ENCODE peak calls at places on chromosomes 1 and 21, in eight cellular contexts. J, V, Y, N, R, H, L and O are unnamed samples.

GRCh38 chr1:204031098-204031710 is 41.7 kb upstream of the SOX13 start:
- DNase-seq in V (no peak), H (peak), N (no peak), R (no peak), Y (no peak), J (no peak), L (no peak), O (no peak)

GRCh38 chr1:231929311-231929710 is 302.7 kb downstream of the DISC1 start:
- DNase-seq in V (peak), J (peak), N (peak), H (peak), R (no peak), L (peak), Y (no peak), O (peak)

GRCh38 chr21:45012661-45013270 is 61.6 kb upstream of the ADARB1 start:
- DNase-seq in R (peak), V (no peak), H (no peak), Y (no peak), J (no peak), N (no peak), L (peak), O (no peak)

GRCh38 chr1:153985341-153985912 is 712 bp downstream of the RAB13 start:
- DNase-seq in R (no peak), N (peak), L (peak), V (peak), Y (no peak), J (no peak), H (no peak), O (peak)

GRCh38 chr1:81635816-81636215 is 164.9 kb upstream of the ADGRL2 start:
- DNase-seq in H (no peak), R (no peak), J (no peak), Y (no peak), N (peak), L (no peak), V (no peak), O (peak)

GRCh38 chr1:11943619-11944018 is 9.1 kb downstream of the PLOD1 start:
- DNase-seq in V (no peak), L (no peak), H (no peak), Y (no peak), N (no peak), R (no peak), J (no peak), O (no peak)

GRCh38 chr21:37128069-37128468 is 55.0 kb downstream of the TTC3 start:
- DNase-seq in N (no peak), Y (no peak), R (no peak), L (no peak), V (peak), J (no peak), H (peak), O (no peak)

GRCh38 chr1:39635205-39635870 is 4.1 kb downstream of the HEYL start:
- DNase-seq in N (peak), L (peak), J (no peak), R (peak), V (no peak), H (no peak), Y (no peak), O (no peak)

GRCh38 chr1:150486966-150487762 is at the start of gene TARS2:
- DNase-seq in J (peak), H (peak), L (peak), Y (no peak), V (peak), R (peak), N (peak), O (peak)

GRCh38 chr1:12541274-12542137 is 76.5 kb downstream of the DHRS3 start:
- DNase-seq in J (no peak), L (peak), V (peak), R (peak), N (peak), Y (peak), H (peak), O (peak)

GRCh38 chr1:116504308-116505156 is 66.3 kb downstream of the CD58 start:
- DNase-seq in J (no peak), V (peak), Y (no peak), L (peak), R (peak), H (no peak), N (peak), O (peak)

GRCh38 chr1:179016694-179017382 is 8.9 kb upstream of the FAM20B start:
- DNase-seq in N (peak), V (peak), L (peak), J (peak), R (peak), Y (no peak), H (peak), O (peak)

GRCh38 chr1:89566761-89567174 is 42.1 kb downstream of the LRRC8B start:
- DNase-seq in H (no peak), Y (peak), J (no peak), N (peak), R (peak), V (no peak), L (peak), O (no peak)

GRCh38 chr1:203968728-203969127 is 104.2 kb upstream of the SOX13 start:
- DNase-seq in Y (no peak), J (no peak), H (no peak), N (peak), L (peak), V (peak), R (no peak), O (peak)

GRCh38 chr1:3905953-3906671 is 6.0 kb upstream of the C1orf174 start:
- DNase-seq in L (no peak), J (no peak), N (no peak), H (no peak), V (no peak), Y (peak), R (no peak), O (no peak)

GRCh38 chr21:32581732-32582131 is 3.6 kb downstream of the TCP10L start:
- DNase-seq in H (no peak), Y (no peak), J (no peak), N (no peak), V (no peak), L (no peak), R (no peak), O (no peak)

GRCh38 chr1:114540202-114540601 is 29.2 kb upstream of the TRIM33 start:
- DNase-seq in V (no peak), N (no peak), J (no peak), R (no peak), Y (no peak), H (no peak), L (no peak), O (no peak)

GRCh38 chr1:40984066-40984465 is 4.6 kb downstream of the CTPS1 start:
- DNase-seq in R (no peak), J (no peak), H (peak), N (peak), V (peak), L (no peak), Y (no peak), O (peak)

GRCh38 chr1:23624440-23624839 is 65.1 kb upstream of the ID3 start:
- DNase-seq in L (no peak), N (no peak), J (no peak), Y (no peak), V (no peak), R (no peak), H (no peak), O (no peak)

GRCh38 chr1:243251544-243251943 is 3.5 kb downstream of the CEP170 start:
- DNase-seq in H (no peak), Y (no peak), V (peak), J (no peak), N (peak), L (no peak), R (no peak), O (no peak)

GRCh38 chr1:167092653-167093052 is 1.2 kb upstream of the STYXL2 start:
- DNase-seq in H (no peak), J (no peak), L (no peak), R (no peak), V (no peak), N (no peak), Y (no peak), O (no peak)

GRCh38 chr21:39564200-39564599 is 48.5 kb upstream of the B3GALT5 start:
- DNase-seq in L (peak), R (peak), J (no peak), Y (no peak), H (no peak), N (no peak), V (no peak), O (no peak)

GRCh38 chr21:41045534-41046268 is 122.3 kb upstream of the BACE2 start:
- DNase-seq in R (no peak), L (no peak), H (no peak), N (no peak), Y (no peak), V (no peak), J (no peak), O (no peak)

GRCh38 chr1:41277371-41277994 is 35.4 kb upstream of the SCMH1 start:
- DNase-seq in R (no peak), J (no peak), Y (no peak), L (no peak), N (no peak), H (no peak), V (no peak), O (no peak)

GRCh38 chr1:225737179-225737578 is 40.4 kb upstream of the SRP9 start:
- DNase-seq in V (no peak), J (no peak), N (peak), Y (no peak), L (no peak), R (no peak), H (no peak), O (no peak)

GRCh38 chr1:92299477-92300125 is 742 bp downstream of the RPAP2 start:
- DNase-seq in H (no peak), Y (no peak), R (no peak), L (no peak), V (no peak), N (peak), J (no peak), O (peak)

GRCh38 chr1:11157394-11157793 is 31.8 kb upstream of the ANGPTL7 start:
- DNase-seq in V (no peak), H (no peak), J (no peak), R (no peak), Y (no peak), N (peak), L (no peak), O (no peak)

GRCh38 chr1:84347547-84348239 is 46.2 kb downstream of the SAMD13 start:
- DNase-seq in Y (no peak), J (no peak), L (no peak), R (no peak), H (no peak), V (peak), N (peak), O (peak)

GRCh38 chr1:150162582-150162861 is 12.8 kb downstream of the PLEKHO1 start:
- DNase-seq in J (no peak), N (no peak), Y (no peak), H (no peak), V (no peak), R (no peak), L (no peak), O (no peak)

GRCh38 chr1:9181176-9181906 is 52.4 kb upstream of the GPR157 start:
- DNase-seq in N (peak), J (no peak), L (peak), Y (peak), V (peak), H (no peak), R (peak), O (peak)

GRCh38 chr1:56399326-56400292 is 179.8 kb downstream of the PLPP3 start:
- DNase-seq in J (no peak), Y (no peak), H (no peak), L (no peak), V (peak), R (no peak), N (no peak), O (peak)

GRCh38 chr1:5341471-5341870 is 650.8 kb downstream of the NPHP4 start:
- DNase-seq in H (no peak), R (no peak), J (no peak), Y (no peak), V (no peak), N (no peak), L (no peak), O (no peak)

GRCh38 chr21:44353200-44353970 is at the start of gene TRPM2:
- DNase-seq in H (no peak), J (no peak), N (peak), Y (peak), L (peak), R (peak), V (peak), O (peak)

GRCh38 chr1:230423936-230424335 is 2.2 kb downstream of the PGBD5 start:
- DNase-seq in J (no peak), Y (no peak), N (no peak), R (no peak), V (no peak), L (no peak), H (no peak), O (no peak)

GRCh38 chr1:6960291-6960758 is 175.1 kb downstream of the CAMTA1 start:
- DNase-seq in H (peak), J (peak), R (peak), V (peak), L (peak), Y (no peak), N (no peak), O (peak)

GRCh38 chr1:2417083-2417832 is 4.9 kb upstream of the PEX10 start:
- DNase-seq in L (no peak), R (peak), V (no peak), H (no peak), N (no peak), Y (no peak), J (no peak), O (no peak)
- H3K4me3 ChIP-seq in L (no peak), R (no peak), V (no peak), H (no peak), N (no peak), Y (no peak), J (no peak), O (no peak)

DNA sequence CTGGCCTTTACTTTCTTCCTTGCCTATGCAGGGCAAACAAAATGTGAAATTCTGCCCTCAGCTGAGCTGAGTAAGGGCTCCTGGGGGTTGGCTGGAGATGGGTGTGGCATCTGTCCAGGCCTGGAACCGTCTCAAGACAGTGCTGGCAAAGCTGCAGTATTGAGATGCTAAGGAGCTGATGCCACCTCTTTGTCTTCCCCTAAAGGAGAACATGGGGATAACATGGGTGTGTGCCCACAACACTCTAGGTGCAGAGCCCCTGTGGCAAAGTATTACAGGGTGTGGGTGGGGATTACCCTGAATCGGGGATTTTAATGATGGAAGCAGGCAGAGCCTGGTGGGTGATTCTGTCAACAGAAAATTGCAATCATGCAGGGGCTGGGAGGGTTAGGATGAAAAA is 2.5 kb upstream of the ST3GAL3 start:
- DNase-seq in L (no peak), V (peak), R (peak), N (peak), H (no peak), Y (no peak), J (no peak), O (peak)
- TF ChIP-seq CTCF in L (no peak), V (peak), R (no peak), N (peak), H (peak), Y (no peak), J (peak), O (peak)

DNA sequence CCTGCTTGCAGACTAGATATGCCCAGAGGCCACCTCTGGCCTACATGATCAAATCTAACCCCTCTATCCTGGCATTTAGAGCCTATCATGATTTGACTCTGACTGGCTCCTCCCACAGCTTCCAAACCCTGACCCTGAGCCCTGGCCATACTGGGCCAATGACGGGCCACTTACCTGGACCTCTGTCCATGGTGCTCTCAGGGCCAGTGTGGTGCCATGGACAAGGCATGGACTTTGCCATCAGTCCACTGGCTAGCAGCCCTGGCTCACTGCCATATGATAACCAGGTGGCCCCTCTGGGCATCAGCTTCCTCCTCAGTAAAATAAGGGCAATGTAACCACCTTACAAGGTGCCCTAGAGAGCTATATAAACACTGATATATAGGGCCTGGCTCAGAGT is 713.4 kb downstream of the PTPRU start:
- DNase-seq in R (no peak), H (no peak), N (no peak), Y (no peak), V (no peak), J (no peak), L (no peak), O (no peak)
- H3K4me3 ChIP-seq in R (no peak), H (no peak), N (no peak), Y (no peak), V (no peak), J (no peak), L (no peak), O (no peak)

GRCh38 chr21:25871566-25871965 is 136.8 kb downstream of the GABPA start:
- DNase-seq in N (no peak), Y (no peak), R (no peak), J (no peak), V (no peak), L (no peak), H (no peak), O (no peak)

GRCh38 chr21:25867041-25867440 is 132.3 kb downstream of the GABPA start:
- DNase-seq in H (no peak), N (no peak), L (no peak), V (no peak), R (no peak), J (no peak), Y (no peak), O (no peak)

GRCh38 chr21:25870084-25870483 is 135.3 kb downstream of the GABPA start:
- DNase-seq in H (no peak), R (no peak), J (no peak), N (no peak), L (no peak), Y (no peak), V (no peak), O (no peak)

DNA sequence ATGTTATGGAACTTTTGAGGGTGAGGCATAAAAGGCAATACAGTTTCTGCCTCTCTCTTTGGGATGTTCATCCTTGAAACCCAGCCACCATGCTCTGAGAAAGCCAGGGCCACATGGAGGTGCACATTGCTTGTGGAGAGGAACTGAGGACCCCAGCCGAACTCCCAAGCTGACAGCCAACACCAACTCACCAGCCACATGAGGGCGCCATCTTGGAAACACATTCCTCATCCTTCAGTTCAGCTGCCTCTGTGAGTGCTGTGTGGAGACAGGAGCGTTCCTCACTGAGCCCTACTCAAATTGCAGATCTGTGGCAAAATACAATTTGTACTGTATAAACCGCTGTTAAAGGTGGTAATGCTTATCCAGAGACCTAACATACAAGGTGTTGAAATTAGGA is 137.5 kb downstream of the GABPA start:
- DNase-seq in N (no peak), V (no peak), J (no peak), H (no peak), Y (no peak), L (no peak), R (no peak), O (no peak)
- TF ChIP-seq CTCF in N (no peak), V (no peak), J (no peak), H (no peak), Y (no peak), L (no peak), R (no peak), O (no peak)

GRCh38 chr1:19505694-19506457 is 20.5 kb upstream of the CAPZB start:
- DNase-seq in N (no peak), R (peak), J (no peak), H (no peak), L (peak), Y (no peak), V (no peak), O (no peak)

DNA sequence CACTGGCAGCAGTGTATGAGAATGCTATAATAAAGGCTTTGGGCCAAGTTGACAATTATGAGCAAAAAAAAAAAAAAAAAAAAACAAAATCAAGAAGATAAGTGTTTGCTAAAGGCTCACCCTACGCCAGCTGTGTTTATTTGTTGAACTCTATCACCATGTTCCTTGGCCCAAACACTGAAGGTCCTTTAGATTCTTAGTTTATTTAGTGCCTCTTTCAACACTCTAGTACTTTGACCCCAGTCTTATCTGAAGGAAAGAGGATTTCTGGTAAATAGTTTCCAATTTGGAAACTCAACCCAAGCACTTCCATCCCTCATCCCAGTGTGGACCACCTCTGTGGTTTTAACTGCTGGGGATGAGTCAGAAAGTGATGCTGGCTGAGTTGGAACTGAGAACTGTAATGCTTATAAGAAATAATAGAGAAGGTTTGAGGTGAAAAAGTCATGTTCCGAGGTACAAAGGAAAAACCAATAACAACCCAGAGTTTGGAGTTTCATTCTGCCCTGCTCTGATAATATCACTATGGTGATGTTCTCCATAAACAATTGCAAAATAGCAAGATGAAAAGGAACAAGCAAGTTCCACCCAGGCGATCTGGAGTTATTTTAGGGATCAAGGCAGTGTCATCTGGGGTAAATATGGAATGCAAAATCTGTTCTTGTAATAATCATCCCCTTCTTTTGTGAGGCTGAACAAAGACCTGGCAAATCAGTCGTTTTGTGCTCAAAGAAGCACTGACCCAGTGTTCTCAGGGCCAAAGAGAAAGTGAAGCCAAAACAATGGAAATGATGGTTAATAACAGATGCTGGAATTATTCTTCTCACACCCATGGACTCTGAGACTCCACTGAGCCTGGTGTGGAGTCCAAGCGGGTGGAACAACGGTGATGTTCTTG is 19.7 kb upstream of the CAPZB start:
- DNase-seq in L (no peak), Y (no peak), N (peak), R (no peak), J (no peak), V (peak), H (peak), O (peak)
- H3K4me3 ChIP-seq in L (no peak), Y (no peak), N (peak), R (no peak), J (no peak), V (peak), H (no peak), O (peak)

DNA sequence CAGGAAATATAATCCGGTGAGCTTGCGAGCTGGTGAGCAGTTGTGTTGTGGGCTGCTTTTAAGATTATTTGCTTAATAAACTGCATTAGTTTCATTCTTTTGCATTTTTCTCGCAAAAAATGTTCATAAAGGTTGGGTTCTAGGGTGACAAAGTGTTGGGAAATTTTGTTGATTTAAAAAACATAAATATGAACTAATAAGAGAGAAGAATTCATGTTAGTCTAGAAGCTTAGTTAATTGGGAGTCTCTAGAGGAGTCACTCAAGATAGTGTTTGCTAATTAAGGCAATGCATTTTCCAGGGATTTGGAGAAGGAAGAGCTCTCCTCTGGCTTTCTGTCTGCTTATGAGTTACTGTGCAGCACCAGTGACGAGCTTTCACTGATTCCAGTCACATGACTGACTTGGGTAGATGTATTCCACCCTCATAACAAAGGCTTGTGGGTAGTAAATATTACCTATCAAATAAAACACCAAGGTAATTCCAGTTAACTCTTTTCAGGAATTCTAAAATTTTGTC is 417.0 kb downstream of the PTBP2 start:
- DNase-seq in V (no peak), Y (no peak), N (no peak), H (no peak), L (no peak), R (no peak), J (no peak), O (peak)
- TF ChIP-seq CTCF in V (no peak), Y (no peak), N (no peak), H (no peak), L (no peak), R (no peak), J (no peak), O (no peak)